ENCODE peak calls at places on chromosomes 1 and 21, in seven cellular contexts. J, W, C, X, R, L and Q are unnamed samples.
A peak's percentile ranks its signal among the peaks of the same experiment; 100 is the strongest.

GRCh38 chr1:86523670-86524354 is 23.1 kb upstream of the CLCA4 start:
- DNase-seq in R (no peak), J (no peak), C (no peak), X (no peak), W (no peak), L (no peak), Q (no peak)

GRCh38 chr1:230542054-230542453 is 100.2 kb upstream of the COG2 start:
- DNase-seq in W (no peak), R (no peak), L (no peak), X (no peak), J (no peak), C (no peak), Q (no peak)

GRCh38 chr1:8477199-8477982 is 159.5 kb downstream of the SLC45A1 start:
- DNase-seq in J (no peak), X (no peak), L (no peak), W (no peak), C (no peak), R (no peak), Q (no peak)

GRCh38 chr1:226912587-226913176 is 27.4 kb upstream of the COQ8A start:
- DNase-seq in J (peak; percentile 76), W (no peak), X (peak; percentile 71), C (peak; percentile 57), L (peak; percentile 9), R (peak; percentile 83), Q (no peak)

GRCh38 chr1:24441480-24441879 is 25.9 kb downstream of the NIPAL3 start:
- DNase-seq in C (no peak), X (no peak), R (no peak), L (no peak), W (no peak), J (no peak), Q (no peak)

GRCh38 chr1:201468501-201468843 is 516 bp downstream of the PHLDA3 start:
- DNase-seq in J (no peak), W (no peak), C (no peak), X (no peak), R (peak; percentile 26), L (no peak), Q (no peak)

GRCh38 chr1:16210581-16210980 is 1.9 kb downstream of the ARHGEF19 start:
- DNase-seq in L (no peak), R (no peak), W (no peak), X (no peak), J (no peak), C (no peak), Q (no peak)

GRCh38 chr21:38804617-38805281 is 980 bp upstream of the ETS2 start:
- DNase-seq in W (no peak), J (peak; percentile 87), L (peak; percentile 35), X (no peak), C (peak; percentile 72), R (peak; percentile 55), Q (no peak)

GRCh38 chr1:20138961-20139550 is at the start of gene PLA2G2F:
- DNase-seq in R (no peak), L (no peak), X (no peak), W (no peak), C (peak; percentile 26), J (no peak), Q (peak; percentile 40)

GRCh38 chr1:58986996-58987767 is 203.3 kb upstream of the JUN start:
- DNase-seq in W (no peak), X (no peak), J (no peak), L (no peak), C (no peak), R (no peak), Q (no peak)

GRCh38 chr1:167060141-167061072 is 29.8 kb downstream of the GPA33 start:
- DNase-seq in R (no peak), L (no peak), W (no peak), C (no peak), J (no peak), X (no peak), Q (no peak)

GRCh38 chr1:223364685-223365382 is 858 bp upstream of the SUSD4 start:
- DNase-seq in R (peak; percentile 29), C (no peak), X (no peak), L (peak; percentile 17), W (no peak), J (peak; percentile 2), Q (no peak)

GRCh38 chr1:32907435-32907834 is 6.2 kb upstream of the TMEM54 start:
- DNase-seq in W (no peak), J (peak; percentile 61), R (no peak), L (no peak), X (no peak), C (no peak), Q (no peak)

GRCh38 chr21:45504021-45504515 is 38.2 kb downstream of the SLC19A1 start:
- DNase-seq in W (no peak), J (no peak), X (peak; percentile 52), L (no peak), R (no peak), C (no peak), Q (peak; percentile 55)

GRCh38 chr1:175536921-175537320 is 206.5 kb downstream of the TNR start:
- DNase-seq in R (no peak), J (no peak), C (no peak), L (no peak), X (no peak), W (no peak), Q (no peak)

GRCh38 chr21:37145635-37146111 is 72.6 kb downstream of the TTC3 start:
- DNase-seq in W (no peak), R (no peak), X (no peak), C (no peak), J (no peak), L (no peak), Q (no peak)

GRCh38 chr1:201944002-201944401 is 2.3 kb downstream of the LMOD1 start:
- DNase-seq in C (no peak), X (no peak), R (no peak), L (no peak), W (no peak), J (no peak), Q (no peak)

GRCh38 chr1:940121-941026 is 16.7 kb downstream of the SAMD11 start:
- DNase-seq in J (peak; percentile 54), X (no peak), R (peak; percentile 30), C (peak; percentile 72), W (no peak), L (peak; percentile 67), Q (no peak)

GRCh38 chr21:18467715-18468114 is 64.1 kb upstream of the TMPRSS15 start:
- DNase-seq in R (no peak), J (no peak), W (no peak), X (no peak), C (no peak), L (no peak), Q (no peak)

GRCh38 chr1:160636076-160636475 is 10.8 kb downstream of the SLAMF1 start:
- DNase-seq in W (no peak), L (no peak), R (no peak), X (no peak), C (no peak), J (no peak), Q (no peak)

GRCh38 chr1:218435528-218435927 is 90.4 kb downstream of the TGFB2 start:
- DNase-seq in R (no peak), C (no peak), X (no peak), W (no peak), L (no peak), J (no peak), Q (no peak)

GRCh38 chr1:192907545-192908243 is 98.9 kb downstream of the RGS2 start:
- DNase-seq in L (no peak), J (no peak), W (no peak), X (no peak), C (no peak), R (no peak), Q (no peak)

GRCh38 chr1:185533596-185533995 is 200.6 kb upstream of the HMCN1 start:
- DNase-seq in C (no peak), R (no peak), J (no peak), L (no peak), W (no peak), X (no peak), Q (no peak)

GRCh38 chr1:172332230-172332629 is 88.3 kb upstream of the C1orf105 start:
- DNase-seq in L (no peak), C (no peak), W (no peak), R (no peak), J (no peak), X (no peak), Q (no peak)

GRCh38 chr1:220604921-220605320 is 77.0 kb downstream of the MARK1 start:
- DNase-seq in J (no peak), X (no peak), L (no peak), R (no peak), C (no peak), W (no peak), Q (no peak)

GRCh38 chr1:6071219-6071618 is 25.5 kb downstream of the KCNAB2 start:
- DNase-seq in R (no peak), L (no peak), J (no peak), C (no peak), X (no peak), W (no peak), Q (no peak)

GRCh38 chr1:171897304-171897703 is 56.0 kb downstream of the DNM3 start:
- DNase-seq in W (no peak), J (no peak), R (no peak), L (no peak), X (no peak), C (no peak), Q (no peak)

GRCh38 chr1:150562384-150563339 is 13.5 kb downstream of the ADAMTSL4 start:
- DNase-seq in C (no peak), L (no peak), R (no peak), J (peak; percentile 81), X (peak; percentile 86), W (no peak), Q (peak; percentile 80)

GRCh38 chr1:63322248-63322943 is at the start of gene FOXD3:
- DNase-seq in L (no peak), J (peak; percentile 78), W (no peak), R (no peak), C (peak; percentile 46), X (no peak), Q (peak; percentile 71)

GRCh38 chr1:87902830-87903614 is 574.3 kb downstream of the LMO4 start:
- DNase-seq in W (no peak), C (peak; percentile 68), J (peak; percentile 25), R (no peak), X (no peak), L (no peak), Q (no peak)

GRCh38 chr1:32249831-32250525 is 1.1 kb upstream of the LCK start:
- DNase-seq in C (peak; percentile 61), J (peak; percentile 69), W (no peak), X (peak; percentile 93), L (no peak), R (no peak), Q (peak; percentile 67)

GRCh38 chr1:234550341-234551031 is 59.5 kb downstream of the IRF2BP2 start:
- DNase-seq in R (peak; percentile 47), J (no peak), W (no peak), C (no peak), X (no peak), L (peak; percentile 70), Q (peak; percentile 51)